ENCODE peak calls at places on chromosomes 7 and 10, in four cellular contexts. S is Peyer's patch; T is CD4-positive, alpha-beta T cell; V is sigmoid colon. G is an unnamed sample. For H3K27me3, the result is how much of the 10 kb centered on the place peaks cover.

GRCh38 chr10:123885406-123886164 is 6.0 kb downstream of the CPXM2 start:
- DNase-seq in S (no peak), T (no peak), V (peak), G (no peak)

GRCh38 chr7:137591444-137591843 is 247.9 kb upstream of the PTN start:
- DNase-seq in S (no peak), T (no peak), V (no peak), G (no peak)

GRCh38 chr7:96388166-96388565 is 66.3 kb upstream of the SLC25A13 start:
- DNase-seq in S (no peak), T (no peak), V (no peak), G (no peak)

GRCh38 chr10:76880931-76881330 is 756.7 kb downstream of the KCNMA1 start:
- DNase-seq in S (no peak), T (no peak), V (no peak), G (no peak)

GRCh38 chr10:130656187-130656575 is 520.0 kb downstream of the GLRX3 start:
- DNase-seq in S (no peak), T (no peak), V (no peak), G (no peak)

GRCh38 chr7:26061340-26062239 is 90.4 kb upstream of the NFE2L3 start:
- DNase-seq in S (peak), T (peak), V (no peak), G (peak)

GRCh38 chr7:46568420-46569116 is 647.5 kb upstream of the IGFBP3 start:
- DNase-seq in S (peak), T (no peak), V (no peak), G (no peak)

GRCh38 chr10:101841826-101842225 is 1.8 kb downstream of the KCNIP2 start:
- DNase-seq in S (no peak), T (no peak), V (no peak), G (no peak)

DNA sequence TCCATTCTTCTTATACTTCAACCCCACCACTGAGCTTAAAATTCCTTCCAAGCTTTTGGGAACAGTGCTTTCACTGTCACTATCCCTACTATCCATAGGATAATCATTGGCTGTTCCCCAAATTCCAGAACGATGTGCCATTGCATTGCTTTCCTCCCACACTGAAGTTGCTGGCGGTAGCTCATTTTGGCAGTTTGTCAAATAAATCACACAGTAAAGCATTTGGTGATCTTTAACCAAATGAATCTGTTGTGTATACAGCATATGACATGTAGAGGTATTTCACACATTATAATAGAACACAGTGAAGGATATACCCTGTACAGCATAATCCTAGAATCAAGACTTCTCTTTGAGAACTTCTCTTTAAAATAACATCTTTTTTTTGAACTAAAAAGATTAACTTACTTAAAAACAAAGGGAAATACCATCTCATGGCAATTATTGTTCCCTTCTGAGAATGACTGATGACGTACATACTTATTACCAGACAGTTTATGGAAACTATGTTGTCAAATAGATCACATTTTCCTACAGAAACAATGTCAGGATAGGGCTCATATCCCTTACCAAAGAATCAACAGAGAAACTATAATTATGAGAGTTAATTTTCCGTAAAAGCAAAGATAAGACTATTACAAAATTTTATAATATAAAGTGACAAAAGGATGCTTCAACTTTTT is 93.6 kb downstream of the CTNNA3 start:
- DNase-seq in S (no peak), T (no peak), V (no peak), G (no peak)
- H3K27ac ChIP-seq in S (no peak), T (no peak), V (peak), G (no peak)

GRCh38 chr7:99835189-99835588 is 7.4 kb downstream of the CYP3A43 start:
- DNase-seq in S (no peak), T (no peak), V (no peak), G (no peak)

GRCh38 chr7:99831595-99831994 is 3.8 kb downstream of the CYP3A43 start:
- DNase-seq in S (no peak), T (no peak), V (no peak), G (no peak)

GRCh38 chr7:99829520-99830160 is 1.8 kb downstream of the CYP3A43 start:
- DNase-seq in S (no peak), T (no peak), V (no peak), G (no peak)

GRCh38 chr7:99834382-99834781 is 6.6 kb downstream of the CYP3A43 start:
- DNase-seq in S (no peak), T (no peak), V (no peak), G (no peak)

DNA sequence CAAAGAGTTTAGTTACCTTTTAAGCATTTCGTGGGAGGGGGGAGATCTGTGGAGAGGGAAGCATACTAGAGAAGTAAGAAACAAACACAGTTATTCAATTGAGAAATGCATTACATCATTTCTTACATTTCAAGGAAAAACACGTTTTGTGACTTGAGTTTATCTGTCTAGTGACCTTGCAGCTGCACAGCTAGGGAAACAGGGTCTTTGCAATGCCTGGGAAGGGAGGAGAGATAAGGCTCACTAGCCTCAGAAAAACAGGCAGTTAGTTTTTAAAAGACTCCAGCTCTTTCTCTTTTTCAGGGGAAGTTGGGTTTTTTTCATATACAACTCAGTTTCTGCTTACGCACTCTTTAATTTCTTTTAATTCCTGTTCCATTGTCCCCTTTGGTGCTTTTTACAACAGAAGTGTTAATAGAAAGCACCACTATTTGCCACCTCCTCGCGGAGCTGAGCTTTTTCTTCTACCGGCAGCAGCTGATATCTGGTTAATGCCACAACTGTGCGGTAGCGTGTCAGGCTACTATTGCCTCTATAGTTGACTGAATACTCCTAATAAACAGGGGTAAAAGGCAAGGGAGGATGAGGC is 5.6 kb downstream of the CYP3A43 start:
- DNase-seq in S (no peak), T (no peak), V (no peak), G (no peak)
- H3K27me3 ChIP-seq in S (under half), T (under half), V (under half), G (under half)

DNA sequence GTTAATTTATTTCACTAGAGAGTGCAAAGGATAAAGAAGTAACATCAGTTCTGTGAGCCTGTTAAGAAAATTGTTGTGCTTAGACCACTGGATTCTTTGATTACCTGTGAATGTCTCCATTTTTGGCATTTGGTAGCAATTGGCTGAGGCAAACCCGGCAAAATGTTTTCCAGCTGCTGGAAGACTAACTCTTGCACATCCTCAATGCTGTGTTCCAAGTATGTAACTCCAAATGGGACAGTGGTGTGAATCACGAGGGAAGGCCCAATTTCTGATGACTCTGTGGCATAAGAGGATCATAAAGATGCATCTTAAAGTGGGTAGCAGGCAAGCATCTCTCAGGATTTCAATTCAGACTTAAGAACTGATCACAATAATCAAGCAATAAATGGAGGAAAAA is 268.8 kb downstream of the RNLS start:
- DNase-seq in S (no peak), T (no peak), V (peak), G (no peak)
- H3K27ac ChIP-seq in S (no peak), T (no peak), V (no peak), G (no peak)

GRCh38 chr7:1229334-1229935 is 3.2 kb upstream of the UNCX start:
- DNase-seq in S (no peak), T (no peak), V (no peak), G (no peak)
- H3K27me3 ChIP-seq in S (under half), T (half or more), V (half or more), G (half or more)

DNA sequence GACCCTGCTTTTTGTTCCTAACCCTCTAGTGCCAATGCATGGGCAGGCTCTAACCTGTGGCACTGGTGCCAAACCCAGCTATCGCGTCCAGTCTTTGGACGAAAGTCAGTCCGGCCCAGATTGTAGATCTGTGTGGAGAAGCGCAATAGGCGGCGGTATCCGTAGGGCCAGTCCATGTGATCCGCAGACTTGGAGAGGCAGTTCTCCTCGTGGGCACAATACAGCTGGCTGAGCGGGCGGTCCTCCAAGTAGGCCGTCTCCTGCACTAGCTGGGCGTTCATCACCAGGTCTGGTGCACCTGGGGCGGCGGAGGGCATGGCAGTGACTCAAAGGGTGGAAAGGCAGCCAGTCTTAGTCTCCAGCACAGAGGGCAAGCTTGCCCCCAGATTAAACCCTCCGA is 14.5 kb downstream of the LOXL4 start:
- DNase-seq in S (no peak), T (no peak), V (no peak), G (no peak)
- H3K27ac ChIP-seq in S (no peak), T (no peak), V (no peak), G (no peak)

GRCh38 chr10:45422862-45423659 is 49.0 kb downstream of the ALOX5 start:
- DNase-seq in S (no peak), T (no peak), V (no peak), G (no peak)
- H3K27me3 ChIP-seq in S (under half), T (under half), V (under half), G (under half)

DNA sequence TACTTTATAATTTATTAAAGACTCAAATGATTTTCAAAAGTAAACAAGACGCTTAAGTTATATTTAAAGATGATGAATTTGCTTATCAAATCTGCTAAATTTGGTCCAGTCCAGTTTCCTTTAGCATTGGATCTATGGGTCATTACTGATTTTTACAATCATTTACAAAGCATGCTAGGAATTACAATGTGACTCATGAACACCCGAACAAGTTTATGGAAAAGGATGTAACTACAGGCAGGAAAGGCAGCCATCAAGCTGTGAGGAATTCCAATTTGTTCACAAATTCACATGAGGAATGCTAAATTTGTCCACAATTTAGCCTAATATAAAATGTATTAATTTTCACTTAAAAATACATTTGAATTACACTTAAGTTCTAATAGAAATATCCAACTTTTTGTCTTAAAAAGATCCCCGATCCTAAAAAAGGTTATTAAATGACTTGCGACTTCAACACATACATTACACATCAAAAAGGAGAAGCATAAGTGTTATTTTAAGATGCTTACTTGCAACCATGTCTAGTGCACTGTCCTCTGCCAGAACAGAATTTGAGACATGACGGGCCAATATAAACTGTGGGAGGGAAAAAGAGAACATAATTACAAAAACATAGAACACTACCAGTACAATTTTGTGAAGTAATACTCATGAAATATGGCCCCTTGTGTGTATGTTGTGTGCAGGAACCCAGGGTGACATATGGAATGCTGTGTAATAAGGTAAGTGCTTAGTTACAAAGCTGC is 194.2 kb upstream of the SLC26A5 start:
- DNase-seq in S (no peak), T (no peak), V (no peak), G (no peak)
- H3K27ac ChIP-seq in S (no peak), T (no peak), V (no peak), G (no peak)

DNA sequence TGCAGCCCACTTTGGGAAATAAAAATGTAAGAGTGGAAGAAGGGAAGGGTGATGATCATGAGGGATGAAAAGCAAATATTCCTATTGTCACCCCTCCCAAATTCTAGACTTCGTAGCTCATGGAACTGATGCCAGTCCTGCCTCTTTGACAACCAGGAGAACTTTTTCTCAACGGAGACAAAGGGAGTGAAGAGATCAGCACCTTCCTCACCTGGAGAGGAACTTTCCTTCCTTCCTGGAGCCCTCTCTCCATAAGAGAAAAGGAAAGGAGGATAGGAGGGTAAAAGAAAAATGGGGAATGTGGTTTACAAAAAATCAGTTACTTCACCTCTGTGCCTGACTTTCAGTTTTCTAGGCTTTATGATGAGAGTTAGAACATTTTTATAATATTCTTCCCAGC is 3.4 kb downstream of the TBX20 start:
- DNase-seq in S (no peak), T (no peak), V (no peak), G (no peak)
- H3K27me3 ChIP-seq in S (under half), T (half or more), V (half or more), G (half or more)

GRCh38 chr10:36185096-36185495 is 543.0 kb upstream of the FZD8 start:
- DNase-seq in S (no peak), T (no peak), V (no peak), G (no peak)

GRCh38 chr10:36181421-36181820 is 539.3 kb upstream of the FZD8 start:
- DNase-seq in S (no peak), T (no peak), V (no peak), G (no peak)

GRCh38 chr10:36183056-36183455 is 541.0 kb upstream of the FZD8 start:
- DNase-seq in S (no peak), T (no peak), V (no peak), G (no peak)

GRCh38 chr10:36183726-36184125 is 541.6 kb upstream of the FZD8 start:
- DNase-seq in S (no peak), T (no peak), V (no peak), G (no peak)

GRCh38 chr10:36182059-36182654 is 540.1 kb upstream of the FZD8 start:
- DNase-seq in S (no peak), T (no peak), V (no peak), G (no peak)
- H3K27ac ChIP-seq in S (no peak), T (no peak), V (peak), G (no peak)

GRCh38 chr7:106018566-106019338 is 55.7 kb downstream of the CDHR3 start:
- DNase-seq in S (no peak), T (no peak), V (no peak), G (no peak)

GRCh38 chr7:106026101-106026500 is 63.0 kb downstream of the CDHR3 start:
- DNase-seq in S (no peak), T (no peak), V (no peak), G (no peak)

GRCh38 chr7:106021211-106022067 is 58.4 kb downstream of the CDHR3 start:
- DNase-seq in S (no peak), T (no peak), V (no peak), G (no peak)

GRCh38 chr7:106023369-106024322 is 60.6 kb downstream of the CDHR3 start:
- DNase-seq in S (no peak), T (no peak), V (no peak), G (no peak)

DNA sequence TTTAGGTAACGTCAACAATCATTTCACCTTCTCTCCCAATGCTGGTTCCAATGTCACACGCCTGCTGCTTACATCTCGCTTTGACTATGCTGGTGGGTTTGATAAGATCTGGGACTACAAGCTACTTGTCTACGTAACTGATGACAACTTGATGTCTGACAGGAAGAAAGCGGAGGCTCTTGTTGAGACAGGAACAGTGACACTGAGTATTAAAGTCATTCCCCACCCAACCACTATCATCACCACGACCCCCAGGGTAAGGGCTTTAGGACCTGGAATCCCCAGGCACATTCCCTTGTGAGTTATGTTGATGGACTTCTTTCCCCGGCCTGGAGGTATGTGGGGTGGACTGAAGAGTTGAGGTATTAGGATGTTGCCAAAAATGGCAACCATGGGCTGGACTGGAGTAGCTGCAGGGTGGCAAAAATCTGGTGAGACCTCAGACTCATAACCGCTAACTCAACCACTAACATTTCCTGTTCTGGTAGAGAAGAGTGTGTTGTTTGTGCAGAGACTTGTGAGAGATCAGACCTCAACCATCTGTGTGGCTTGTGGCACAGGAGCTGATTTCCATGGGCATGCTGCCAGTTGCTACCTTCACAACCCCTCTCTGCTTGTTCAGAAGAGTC is 59.2 kb downstream of the CDHR3 start:
- DNase-seq in S (no peak), T (peak), V (no peak), G (peak)
- H3K27me3 ChIP-seq in S (under half), T (under half), V (under half), G (under half)

G was measured in CD4-positive, alpha-beta memory T cell.